ENCODE peak calls at places on chromosomes 7 and 10, in four cellular contexts. A is H54, N is neural crest cell, G is fibroblast of the aortic adventitia. O is an unnamed sample.
A peak's percentile ranks its signal among the peaks of the same experiment; 100 is the strongest.

GRCh38 chr7:46908770-46909169 is 673.1 kb downstream of the TNS3 start:
- DNase-seq in A (peak; percentile 38), N (no peak), G (peak; percentile 86), O (no peak)

GRCh38 chr10:129494740-129495139 is 27.7 kb downstream of the MGMT start:
- DNase-seq in N (no peak), G (no peak), A (no peak), O (no peak)

GRCh38 chr7:41977165-41977651 is 259.8 kb downstream of the GLI3 start:
- DNase-seq in A (no peak), N (peak; percentile 7), G (peak; percentile 82), O (no peak)

GRCh38 chr10:1327759-1328158 is 271.6 kb downstream of the WDR37 start:
- DNase-seq in G (no peak), N (no peak), A (no peak), O (no peak)

GRCh38 chr7:92793656-92794205 is 42.6 kb downstream of the CDK6 start:
- DNase-seq in G (no peak), N (no peak), A (no peak), O (no peak)

GRCh38 chr7:142671506-142671905 is 77.8 kb upstream of the PRSS1 start:
- DNase-seq in A (no peak), N (no peak), G (no peak), O (no peak)

GRCh38 chr10:78600740-78601139 is 468.0 kb upstream of the ZMIZ1 start:
- DNase-seq in N (no peak), G (peak; percentile 35), A (no peak), O (no peak)

GRCh38 chr7:135670179-135670578 is 7.9 kb downstream of the STMP1 start:
- DNase-seq in A (no peak), G (peak; percentile 84), N (no peak), O (no peak)

O was measured in HuH-7.5.